ENCODE peak calls at places on chromosomes 16 and 17, in six cellular contexts. D is GM13976; J is stomach; B is transverse colon; L is activated T-cell treated with anti-CD3 and anti-CD28 coated beads, Interleukin-2, amount 50 U/mL, for 72 hours; W is NCI-H1092 treated with DMSO at 0.1 percent for 48 hours. A is an unnamed sample.

GRCh38 chr17:45405250-45406086 is 27.2 kb downstream of the ARHGAP27 start:
- DNase-seq in D (no peak), J (no peak), B (peak), L (no peak), W (no peak), A (no peak)

GRCh38 chr17:76772842-76773521 is 35.1 kb downstream of the MFSD11 start:
- DNase-seq in D (no peak), J (no peak), B (no peak), L (peak), W (no peak), A (no peak)

GRCh38 chr17:8887834-8888703 is 20.6 kb upstream of the PIK3R6 start:
- DNase-seq in D (no peak), J (no peak), B (no peak), L (no peak), W (no peak), A (no peak)

GRCh38 chr16:84048871-84049270 is 6.3 kb upstream of the SLC38A8 start:
- DNase-seq in D (no peak), J (no peak), B (no peak), L (no peak), W (no peak), A (no peak)

GRCh38 chr17:50631195-50631907 is 3.3 kb upstream of the ABCC3 start:
- DNase-seq in D (no peak), J (no peak), B (no peak), L (no peak), W (no peak), A (no peak)

GRCh38 chr17:65801513-65801912 is 240.1 kb upstream of the AXIN2 start:
- DNase-seq in D (no peak), J (no peak), B (no peak), L (no peak), W (no peak), A (no peak)

GRCh38 chr17:17569691-17570090 is 21.8 kb downstream of the PEMT start:
- DNase-seq in D (no peak), J (no peak), B (no peak), L (no peak), W (no peak), A (no peak)

GRCh38 chr17:69058165-69058564 is 2.6 kb downstream of the ABCA9 start:
- DNase-seq in D (no peak), J (no peak), B (no peak), L (no peak), W (no peak), A (no peak)

GRCh38 chr17:55161935-55162555 is 102.7 kb upstream of the HLF start:
- DNase-seq in D (no peak), J (no peak), B (no peak), L (no peak), W (peak), A (no peak)

GRCh38 chr17:57561072-57561861 is 183.8 kb downstream of the CCDC182 start:
- DNase-seq in D (no peak), J (no peak), B (no peak), L (no peak), W (no peak), A (no peak)

GRCh38 chr16:84647830-84648594 is at the start of gene KLHL36:
- DNase-seq in D (peak), J (peak), B (peak), L (peak), W (peak), A (peak)

GRCh38 chr17:3894927-3895343 is 2.1 kb upstream of the CAMKK1 start:
- DNase-seq in D (no peak), J (peak), B (peak), L (no peak), W (no peak), A (no peak)

GRCh38 chr17:49495842-49496182 is 719 bp downstream of the NGFR start:
- DNase-seq in D (no peak), J (no peak), B (no peak), L (no peak), W (no peak), A (no peak)

GRCh38 chr16:8474576-8474975 is 115.7 kb downstream of the TMEM114 start:
- DNase-seq in D (no peak), J (no peak), B (no peak), L (no peak), W (no peak), A (no peak)

GRCh38 chr17:3534881-3535252 is 22.7 kb downstream of the TRPV3 start:
- DNase-seq in D (peak), J (no peak), B (no peak), L (peak), W (no peak), A (peak)

GRCh38 chr16:55711959-55712876 is 56.4 kb downstream of the SLC6A2 start:
- DNase-seq in D (peak), J (peak), B (peak), L (peak), W (peak), A (peak)

GRCh38 chr17:61488878-61489718 is 36.9 kb downstream of the TBX4 start:
- DNase-seq in D (no peak), J (peak), B (peak), L (no peak), W (no peak), A (no peak)

GRCh38 chr17:60392845-60393702 is 1.1 kb upstream of the USP32 start:
- DNase-seq in D (peak), J (peak), B (peak), L (peak), W (peak), A (peak)

GRCh38 chr17:2683912-2684311 is 27.7 kb downstream of the CLUH start:
- DNase-seq in D (no peak), J (no peak), B (no peak), L (no peak), W (no peak), A (no peak)

GRCh38 chr17:71633391-71633849 is 487.4 kb upstream of the SOX9 start:
- DNase-seq in D (no peak), J (no peak), B (peak), L (no peak), W (no peak), A (no peak)